ENCODE peak calls at places on chromosome 6, in seven cellular contexts. H, I, V, A, Z, Q and K are unnamed samples.

GRCh38 chr6:56168601-56169000 is 78.8 kb downstream of the COL21A1 start:
- DNase-seq in H (no peak), I (no peak), V (no peak), A (no peak), Z (peak; percentile 54), Q (no peak), K (peak; percentile 6)

GRCh38 chr6:25346064-25346463 is 66.9 kb downstream of the CARMIL1 start:
- DNase-seq in H (no peak), I (no peak), V (peak; percentile 67), A (peak; percentile 93), Z (no peak), Q (no peak), K (no peak)

GRCh38 chr6:111230351-111231077 is 143.2 kb downstream of the SLC16A10 start:
- DNase-seq in H (no peak), I (peak; percentile 71), V (no peak), A (no peak), Z (peak; percentile 59), Q (no peak), K (peak; percentile 24)

GRCh38 chr6:129889580-129889979 is 28.5 kb upstream of the TMEM244 start:
- DNase-seq in H (no peak), I (peak; percentile 39), V (no peak), A (peak; percentile 6), Z (peak; percentile 97), Q (no peak), K (peak; percentile 70)

GRCh38 chr6:72552938-72553337 is 68.9 kb upstream of the KCNQ5 start:
- DNase-seq in H (no peak), I (peak; percentile 5), V (no peak), A (peak; percentile 80), Z (peak; percentile 87), Q (no peak), K (no peak)

GRCh38 chr6:21596379-21597242 is 3.1 kb downstream of the SOX4 start:
- DNase-seq in H (peak; percentile 20), I (no peak), V (peak; percentile 85), A (peak; percentile 75), Z (peak; percentile 64), Q (peak; percentile 83), K (peak; percentile 86)

GRCh38 chr6:29980501-29980900 is 38.2 kb downstream of the HLA-A start:
- DNase-seq in H (no peak), I (no peak), V (no peak), A (no peak), Z (no peak), Q (no peak), K (no peak)

GRCh38 chr6:33834401-33835392 is 30.9 kb upstream of the MLN start:
- DNase-seq in H (no peak), I (no peak), V (no peak), A (no peak), Z (no peak), Q (no peak), K (no peak)

GRCh38 chr6:144601221-144601620 is 316.1 kb downstream of the UTRN start:
- DNase-seq in H (no peak), I (no peak), V (no peak), A (no peak), Z (no peak), Q (no peak), K (no peak)

GRCh38 chr6:10759312-10759839 is 11.8 kb downstream of the TMEM14B start:
- DNase-seq in H (no peak), I (peak; percentile 80), V (peak; percentile 88), A (peak; percentile 74), Z (peak; percentile 99), Q (no peak), K (peak; percentile 99)

GRCh38 chr6:38350882-38351281 is 288.8 kb downstream of the BTBD9 start:
- DNase-seq in H (no peak), I (no peak), V (peak; percentile 74), A (no peak), Z (no peak), Q (no peak), K (peak; percentile 41)

GRCh38 chr6:121436172-121436965 is 923 bp downstream of the GJA1 start:
- DNase-seq in H (no peak), I (no peak), V (no peak), A (no peak), Z (peak; percentile 39), Q (no peak), K (no peak)

GRCh38 chr6:13071946-13072345 is 256.4 kb downstream of the TBC1D7 start:
- DNase-seq in H (no peak), I (no peak), V (no peak), A (no peak), Z (no peak), Q (no peak), K (no peak)

GRCh38 chr6:154379585-154379984 is 23.0 kb upstream of the IPCEF1 start:
- DNase-seq in H (no peak), I (no peak), V (no peak), A (no peak), Z (no peak), Q (no peak), K (no peak)

GRCh38 chr6:170553686-170554085 is 483 bp upstream of the TBP start:
- DNase-seq in H (no peak), I (no peak), V (no peak), A (peak; percentile 84), Z (peak; percentile 44), Q (no peak), K (no peak)

GRCh38 chr6:132863895-132864294 is 49.5 kb downstream of the RPS12 start:
- DNase-seq in H (no peak), I (no peak), V (no peak), A (no peak), Z (no peak), Q (no peak), K (no peak)

GRCh38 chr6:158607411-158608170 is 37.0 kb downstream of the DYNLT1 start:
- DNase-seq in H (no peak), I (no peak), V (no peak), A (no peak), Z (peak; percentile 62), Q (no peak), K (no peak)

GRCh38 chr6:130620338-130620781 is 206.8 kb upstream of the SMLR1 start:
- DNase-seq in H (no peak), I (no peak), V (no peak), A (no peak), Z (peak; percentile 60), Q (no peak), K (no peak)

GRCh38 chr6:89580997-89581666 is 57.4 kb downstream of the LYRM2 start:
- DNase-seq in H (no peak), I (no peak), V (no peak), A (peak; percentile 20), Z (no peak), Q (no peak), K (no peak)

GRCh38 chr6:137218473-137218916 is 690 bp downstream of the IFNGR1 start:
- DNase-seq in H (peak; percentile 40), I (no peak), V (peak; percentile 63), A (peak; percentile 50), Z (peak; percentile 93), Q (no peak), K (peak; percentile 80)

GRCh38 chr6:63597142-63598000 is 25.1 kb downstream of the LOC128125822 start:
- DNase-seq in H (no peak), I (no peak), V (no peak), A (no peak), Z (peak; percentile 51), Q (no peak), K (peak; percentile 89)

GRCh38 chr6:37323568-37323967 is 30.2 kb upstream of the RNF8 start:
- DNase-seq in H (no peak), I (peak; percentile 12), V (no peak), A (no peak), Z (peak; percentile 23), Q (no peak), K (no peak)

GRCh38 chr6:15423286-15423957 is 177.6 kb downstream of the JARID2 start:
- DNase-seq in H (no peak), I (no peak), V (no peak), A (no peak), Z (no peak), Q (no peak), K (peak; percentile 53)

GRCh38 chr6:125745281-125746018 is 4.0 kb upstream of the HEY2 start:
- DNase-seq in H (no peak), I (no peak), V (peak; percentile 61), A (peak; percentile 77), Z (no peak), Q (no peak), K (peak; percentile 7)

GRCh38 chr6:23357185-23357745 is 768.8 kb upstream of the NRSN1 start:
- DNase-seq in H (no peak), I (no peak), V (no peak), A (no peak), Z (no peak), Q (no peak), K (no peak)

GRCh38 chr6:20441236-20441635 is 39.6 kb downstream of the E2F3 start:
- DNase-seq in H (no peak), I (no peak), V (no peak), A (no peak), Z (no peak), Q (no peak), K (no peak)

GRCh38 chr6:157188213-157188612 is 135.1 kb downstream of the TMEM242 start:
- DNase-seq in H (no peak), I (no peak), V (no peak), A (no peak), Z (peak; percentile 64), Q (no peak), K (peak; percentile 5)

GRCh38 chr6:31070711-31071197 is 41.6 kb downstream of the C6orf15 start:
- DNase-seq in H (no peak), I (peak; percentile 67), V (peak; percentile 94), A (peak; percentile 73), Z (peak; percentile 81), Q (no peak), K (peak; percentile 88)

GRCh38 chr6:107122748-107123147 is 7.4 kb upstream of the BEND3 start:
- DNase-seq in H (no peak), I (no peak), V (no peak), A (no peak), Z (no peak), Q (no peak), K (no peak)

GRCh38 chr6:18161437-18161836 is 6.2 kb downstream of the KDM1B start:
- DNase-seq in H (no peak), I (no peak), V (no peak), A (no peak), Z (no peak), Q (no peak), K (no peak)

GRCh38 chr6:7073810-7074525 is 33.8 kb upstream of the RREB1 start:
- DNase-seq in H (peak; percentile 79), I (no peak), V (no peak), A (no peak), Z (no peak), Q (peak; percentile 93), K (no peak)

GRCh38 chr6:69570126-69570525 is 226.7 kb downstream of the LMBRD1 start:
- DNase-seq in H (no peak), I (no peak), V (no peak), A (no peak), Z (no peak), Q (no peak), K (no peak)

GRCh38 chr6:39322306-39322850 is at the start of gene KCNK16:
- DNase-seq in H (no peak), I (no peak), V (no peak), A (peak; percentile 56), Z (no peak), Q (no peak), K (no peak)

GRCh38 chr6:41607036-41607435 is 31.2 kb upstream of the MDFI start:
- DNase-seq in H (no peak), I (no peak), V (no peak), A (no peak), Z (no peak), Q (no peak), K (no peak)